ENCODE peak calls at places on chromosomes 4 and X, in ten cellular contexts. W is right cardiac atrium, X is astrocyte, P is AG10803, J is endodermal cell, R is pancreas, Z is mesendoderm, M is upper lobe of left lung, E is psoas muscle, S is RWPE2. I is an unnamed sample.

GRCh38 chrX:110045421-110045820 is 42.5 kb downstream of the TMEM164 start:
- DNase-seq in W (no peak), X (no peak), P (no peak), J (no peak), R (no peak), Z (no peak), M (no peak), E (no peak), S (no peak), I (no peak)

GRCh38 chrX:54248309-54248708 is 65.3 kb upstream of the FAM120C start:
- DNase-seq in W (no peak), X (peak; percentile 34), P (peak; percentile 35), J (no peak), R (no peak), Z (peak; percentile 18), M (no peak), E (no peak), S (no peak), I (peak; percentile 29)

GRCh38 chr4:796206-796605 is 29.7 kb downstream of the CPLX1 start:
- DNase-seq in W (no peak), X (no peak), P (no peak), J (peak; percentile 16), R (no peak), Z (no peak), M (no peak), E (no peak), S (no peak), I (no peak)

GRCh38 chr4:114272226-114272625 is 292.8 kb upstream of the ARSJ start:
- DNase-seq in W (no peak), X (peak; percentile 100), P (peak; percentile 96), J (no peak), R (no peak), Z (no peak), M (no peak), E (no peak), S (no peak), I (peak; percentile 95)

GRCh38 chr4:23364167-23364566 is 525.7 kb downstream of the PPARGC1A start:
- DNase-seq in W (no peak), X (no peak), P (no peak), J (no peak), R (no peak), Z (no peak), M (no peak), E (no peak), S (no peak), I (no peak)

GRCh38 chrX:33336783-33337182 is 125.4 kb upstream of the DMD start:
- DNase-seq in W (no peak), X (no peak), P (no peak), J (peak; percentile 62), R (no peak), Z (peak; percentile 26), M (peak; percentile 20), E (no peak), S (no peak), I (peak; percentile 25)

GRCh38 chr4:11729548-11729947 is 300.9 kb upstream of the HS3ST1 start:
- DNase-seq in W (no peak), X (no peak), P (no peak), J (no peak), R (no peak), Z (no peak), M (no peak), E (no peak), S (no peak), I (peak; percentile 54)

GRCh38 chr4:96052827-96053226 is 212.9 kb downstream of the PDHA2 start:
- DNase-seq in W (no peak), X (no peak), P (no peak), J (no peak), R (no peak), Z (peak; percentile 37), M (no peak), E (no peak), S (no peak), I (no peak)

GRCh38 chrX:53695901-53696300 is 9.4 kb upstream of the HUWE1 start:
- DNase-seq in W (no peak), X (no peak), P (no peak), J (no peak), R (no peak), Z (no peak), M (no peak), E (no peak), S (no peak), I (no peak)

GRCh38 chr4:146033149-146033548 is 94.5 kb upstream of the ZNF827 start:
- DNase-seq in W (no peak), X (no peak), P (no peak), J (peak; percentile 57), R (peak; percentile 46), Z (peak; percentile 56), M (peak; percentile 49), E (no peak), S (no peak), I (no peak)

GRCh38 chrX:51144828-51145442 is 187.7 kb upstream of the NUDT10 start:
- DNase-seq in W (no peak), X (peak; percentile 1), P (peak; percentile 15), J (peak; percentile 83), R (peak; percentile 20), Z (peak; percentile 86), M (peak; percentile 49), E (no peak), S (no peak), I (peak; percentile 36)

GRCh38 chr4:83646538-83646937 is 110.6 kb downstream of the GPAT3 start:
- DNase-seq in W (no peak), X (no peak), P (no peak), J (no peak), R (no peak), Z (no peak), M (no peak), E (no peak), S (no peak), I (no peak)

GRCh38 chr4:181685461-181685860 is 557.7 kb upstream of the TENM3 start:
- DNase-seq in W (no peak), X (peak; percentile 70), P (peak; percentile 54), J (no peak), R (no peak), Z (no peak), M (no peak), E (no peak), S (no peak), I (peak; percentile 62)

DNA sequence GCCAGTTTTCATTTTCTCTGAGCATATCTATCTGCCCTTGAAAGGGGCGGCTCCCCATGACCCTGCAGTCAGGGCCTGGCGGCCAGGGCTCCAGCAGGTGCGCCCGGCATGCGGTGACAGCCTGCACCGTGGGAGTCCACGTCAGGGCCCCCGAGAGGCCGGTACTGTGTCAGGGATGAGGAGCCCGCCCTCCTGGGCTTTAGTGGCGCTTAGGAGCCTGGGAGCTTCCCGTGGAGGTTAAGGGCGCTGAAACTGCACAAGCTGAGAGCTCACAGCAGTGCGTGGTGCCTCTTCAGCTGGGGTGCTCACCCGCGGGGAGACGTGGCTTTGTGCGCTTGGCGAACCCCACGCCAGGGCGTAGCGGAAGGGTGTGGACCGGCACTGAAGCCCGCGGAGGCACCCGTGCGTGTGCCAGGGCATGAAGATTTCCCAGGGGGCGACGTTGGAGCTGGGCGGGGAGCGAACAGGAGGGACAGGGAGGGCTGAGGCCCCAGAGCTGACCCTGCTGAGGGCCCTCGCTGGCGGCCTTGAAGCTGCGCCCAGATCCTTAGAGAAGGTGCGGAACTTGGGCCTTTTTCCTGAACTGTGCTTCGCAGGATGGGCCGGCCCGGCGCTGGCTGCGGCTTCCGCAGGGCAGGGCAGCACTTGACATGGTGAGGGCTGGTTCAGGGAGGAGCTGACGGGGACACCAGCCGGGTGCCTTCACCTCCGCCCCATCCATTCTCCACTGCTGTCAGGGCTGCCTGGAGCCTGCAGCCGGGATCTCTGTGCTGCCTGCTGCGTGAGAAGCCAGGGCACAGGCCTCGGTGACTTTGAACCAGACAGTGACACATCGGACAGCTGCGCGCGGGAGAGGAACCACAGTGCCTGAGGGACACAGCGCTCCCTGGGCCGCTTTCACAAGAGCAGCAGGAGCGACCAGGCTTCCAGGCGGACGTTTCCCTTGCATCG is 32.9 kb downstream of the HTT-AS start:
- DNase-seq in W (peak; percentile 73), X (peak; percentile 35), P (peak; percentile 71), J (peak; percentile 72), R (no peak), Z (peak; percentile 26), M (peak; percentile 76), E (peak; percentile 86), S (no peak), I (peak; percentile 36)
- H3K4me3 ChIP-seq in W (peak overlapping the region; percentile 38), X (peak overlapping the region; percentile 43), P (peak overlapping the region; percentile 69), J (no peak overlapping the region), R (no peak overlapping the region), Z (no peak overlapping the region), M (peak overlapping the region; percentile 56), E (peak overlapping the region; percentile 75), S (no peak overlapping the region), I (peak overlapping the region; percentile 56)

DNA sequence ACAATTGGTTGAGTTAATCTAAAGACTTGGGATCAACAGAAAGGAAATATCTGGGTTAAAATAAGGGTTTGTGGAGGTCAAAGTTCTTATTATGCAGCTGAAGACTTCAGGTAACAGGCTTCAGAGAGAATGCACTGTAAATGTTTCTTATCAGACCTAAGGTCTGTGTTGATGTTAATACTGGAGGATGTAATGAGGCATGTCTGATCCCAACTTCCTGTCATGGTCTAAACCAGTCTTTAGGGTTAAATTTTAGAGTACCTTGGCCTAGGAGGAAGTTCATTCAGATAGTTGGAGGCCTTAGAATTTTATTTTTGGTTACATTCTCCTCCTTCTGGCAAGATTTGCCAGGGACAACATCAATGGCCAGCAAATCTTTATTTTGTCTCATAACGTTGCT is 72.1 kb upstream of the GC start:
- DNase-seq in W (no peak), X (no peak), P (no peak), J (no peak), R (no peak), Z (peak; percentile 21), M (no peak), E (no peak), S (no peak), I (no peak)
- H3K4me3 ChIP-seq in W (no peak overlapping the region), X (no peak overlapping the region), P (no peak overlapping the region), J (peak overlapping the region; percentile 71), R (no peak overlapping the region), Z (no peak overlapping the region), M (no peak overlapping the region), E (no peak overlapping the region), S (no peak overlapping the region), I (no peak overlapping the region)

GRCh38 chr4:76224193-76224592 is 10.6 kb upstream of the SCARB2 start:
- DNase-seq in W (no peak), X (no peak), P (no peak), J (no peak), R (no peak), Z (no peak), M (no peak), E (no peak), S (no peak), I (no peak)

GRCh38 chr4:76226418-76226817 is 12.8 kb upstream of the SCARB2 start:
- DNase-seq in W (no peak), X (no peak), P (no peak), J (no peak), R (no peak), Z (no peak), M (no peak), E (no peak), S (no peak), I (no peak)
- H3K4me3 ChIP-seq in W (no peak overlapping the region), X (no peak overlapping the region), P (no peak overlapping the region), J (no peak overlapping the region), R (no peak overlapping the region), Z (no peak overlapping the region), M (no peak overlapping the region), E (no peak overlapping the region), S (no peak overlapping the region), I (no peak overlapping the region)

GRCh38 chrX:49310371-49310770 is 6.9 kb downstream of the GAGE10 start:
- DNase-seq in W (no peak), X (no peak), P (no peak), J (peak; percentile 68), R (no peak), Z (peak; percentile 41), M (no peak), E (no peak), S (no peak), I (no peak)

GRCh38 chrX:49308604-49309269 is 5.3 kb downstream of the GAGE10 start:
- DNase-seq in W (no peak), X (no peak), P (peak; percentile 12), J (no peak), R (no peak), Z (no peak), M (no peak), E (no peak), S (no peak), I (peak; percentile 31)

GRCh38 chrX:49309401-49309981 is 6.0 kb downstream of the GAGE10 start:
- DNase-seq in W (no peak), X (peak; percentile 4), P (peak; percentile 5), J (peak; percentile 63), R (no peak), Z (peak; percentile 77), M (no peak), E (no peak), S (no peak), I (peak; percentile 53)
- H3K4me3 ChIP-seq in W (peak overlapping the region; percentile 54), X (peak overlapping the region; percentile 46), P (peak overlapping the region; percentile 52), J (no peak overlapping the region), R (peak overlapping the region; percentile 5), Z (no peak overlapping the region), M (peak overlapping the region; percentile 39), E (peak overlapping the region; percentile 64), S (peak overlapping the region; percentile 2), I (peak overlapping the region; percentile 51)